ENCODE peak calls at places on chromosomes 6 and 20, in ten cellular contexts. U, A, D, N, I, L, M, R, B and F are unnamed samples.
A peak's percentile ranks its signal among the peaks of the same experiment; 100 is the strongest.

GRCh38 chr20:44468044-44468782 is 7.5 kb upstream of the TTPAL start:
- DNase-seq in A (no peak), B (no peak), N (no peak), U (no peak), L (no peak), I (no peak), M (no peak), R (no peak), D (no peak), F (no peak)

GRCh38 chr20:38110525-38111178 is 54.4 kb downstream of the TGM2 start:
- DNase-seq in A (no peak), I (no peak), R (no peak), U (no peak), N (no peak), L (no peak), B (peak; percentile 34), D (no peak), M (no peak), F (no peak)

GRCh38 chr20:17611540-17612286 is 41.8 kb downstream of the DSTN start:
- DNase-seq in N (peak; percentile 14), A (peak; percentile 73), L (no peak), D (no peak), M (peak; percentile 53), B (peak; percentile 61), R (no peak), I (peak; percentile 67), U (no peak), F (no peak)

GRCh38 chr20:45138451-45139300 is 14.4 kb upstream of the WFDC12 start:
- DNase-seq in B (peak; percentile 96), N (peak; percentile 44), I (peak; percentile 43), M (peak; percentile 88), A (peak; percentile 90), L (peak; percentile 21), D (peak; percentile 70), U (peak; percentile 4), R (peak; percentile 62), F (peak; percentile 22)

GRCh38 chr6:163572612-163573011 is 158.1 kb downstream of the QKI start:
- DNase-seq in M (no peak), U (peak; percentile 34), I (no peak), L (no peak), A (peak; percentile 53), N (no peak), D (no peak), B (peak; percentile 82), R (no peak), F (no peak)

GRCh38 chr6:93894521-93894920 is 475.2 kb upstream of the EPHA7 start:
- DNase-seq in B (no peak), L (no peak), U (no peak), I (peak; percentile 0), D (no peak), N (no peak), M (no peak), R (no peak), A (no peak), F (no peak)

GRCh38 chr6:52554684-52555280 is 22.1 kb downstream of the TRAM2 start:
- DNase-seq in B (no peak), M (no peak), L (no peak), I (peak; percentile 11), N (no peak), R (no peak), D (no peak), A (no peak), U (no peak), F (no peak)

GRCh38 chr20:24915892-24916291 is 33.2 kb upstream of the CST7 start:
- DNase-seq in U (no peak), I (no peak), R (no peak), D (no peak), M (no peak), B (no peak), A (no peak), N (no peak), L (no peak), F (no peak)

GRCh38 chr6:81614292-81614691 is 138.2 kb downstream of the TENT5A start:
- DNase-seq in D (no peak), U (peak; percentile 77), B (no peak), N (no peak), A (peak; percentile 3), M (peak; percentile 26), R (no peak), L (no peak), I (peak; percentile 42), F (no peak)

GRCh38 chr20:50855498-50856474 is 60.9 kb downstream of the BCAS4 start:
- DNase-seq in B (peak; percentile 93), I (peak; percentile 20), R (no peak), U (no peak), D (no peak), A (peak; percentile 66), M (no peak), N (no peak), L (no peak), F (no peak)

GRCh38 chr6:136466789-136467585 is 83.2 kb downstream of the MAP7 start:
- DNase-seq in U (no peak), A (no peak), D (no peak), M (no peak), I (no peak), B (no peak), N (no peak), L (no peak), R (no peak), F (no peak)

GRCh38 chr6:136463796-136464542 is 86.3 kb downstream of the MAP7 start:
- DNase-seq in A (no peak), M (no peak), D (peak; percentile 29), U (no peak), R (no peak), N (no peak), B (no peak), I (no peak), L (no peak), F (no peak)

GRCh38 chr6:136465766-136466303 is 84.4 kb downstream of the MAP7 start:
- DNase-seq in I (peak; percentile 43), U (no peak), D (no peak), L (no peak), R (no peak), N (no peak), B (no peak), M (no peak), A (no peak), F (no peak)

GRCh38 chr6:136468711-136469110 is 81.5 kb downstream of the MAP7 start:
- DNase-seq in B (no peak), D (no peak), L (no peak), R (no peak), A (no peak), N (no peak), M (no peak), U (no peak), I (no peak), F (no peak)

GRCh38 chr6:136464874-136465273 is 85.3 kb downstream of the MAP7 start:
- DNase-seq in B (no peak), M (no peak), L (no peak), N (no peak), A (no peak), I (no peak), U (no peak), R (no peak), D (no peak), F (no peak)
- H3K4me1 ChIP-seq in B (peaks cover 8% of the 10 kb centered on the region), M (no peaks in the 10 kb centered on the region), L (no peaks in the 10 kb centered on the region), N (no peaks in the 10 kb centered on the region), A (peaks cover 23% of the 10 kb centered on the region), I (no peaks in the 10 kb centered on the region), U (no peaks in the 10 kb centered on the region), R (peaks cover 8% of the 10 kb centered on the region), D (peaks cover 4% of the 10 kb centered on the region), F (no peaks in the 10 kb centered on the region)

GRCh38 chr6:159043986-159044385 is 805 bp downstream of the TAGAP start:
- DNase-seq in D (peak; percentile 51), B (no peak), N (peak; percentile 43), R (no peak), U (no peak), M (no peak), L (no peak), A (no peak), I (no peak), F (no peak)
- H3K4me3 ChIP-seq in D (peak overlapping the region; percentile 37), B (no peak overlapping the region), N (peak overlapping the region; percentile 95), R (peak overlapping the region; percentile 50), U (no peak overlapping the region), M (peak overlapping the region; percentile 15), L (peak overlapping the region; percentile 89), A (no peak overlapping the region), I (no peak overlapping the region), F (peak overlapping the region; percentile 48)

GRCh38 chr6:42507901-42508300 is 55.9 kb upstream of the UBR2 start:
- DNase-seq in A (no peak), B (no peak), D (no peak), N (no peak), I (peak; percentile 63), M (no peak), U (no peak), R (no peak), L (no peak), F (no peak)
- H3K4me1 ChIP-seq in A (no peaks in the 10 kb centered on the region), B (no peaks in the 10 kb centered on the region), D (no peaks in the 10 kb centered on the region), N (peaks cover 14% of the 10 kb centered on the region), I (peaks cover 32% of the 10 kb centered on the region), M (no peaks in the 10 kb centered on the region), U (peaks cover 3% of the 10 kb centered on the region), R (no peaks in the 10 kb centered on the region), L (no peaks in the 10 kb centered on the region), F (no peaks in the 10 kb centered on the region)

GRCh38 chr20:63966944-63967322 is 2.8 kb downstream of the ZNF512B start:
- DNase-seq in R (no peak), M (no peak), I (no peak), A (no peak), L (no peak), D (no peak), U (no peak), B (no peak), N (no peak), F (no peak)

GRCh38 chr20:63968928-63969760 is 586 bp downstream of the ZNF512B start:
- DNase-seq in M (peak; percentile 25), I (peak; percentile 50), A (peak; percentile 59), N (no peak), R (no peak), D (no peak), B (peak; percentile 73), U (no peak), L (peak; percentile 34), F (no peak)

GRCh38 chr20:63969851-63970713 is at the start of gene ZNF512B:
- DNase-seq in N (peak; percentile 64), I (peak; percentile 76), B (peak; percentile 83), L (peak; percentile 48), M (peak; percentile 59), U (no peak), R (peak; percentile 67), D (no peak), A (peak; percentile 87), F (peak; percentile 79)

GRCh38 chr20:63967330-63968135 is 2.2 kb downstream of the ZNF512B start:
- DNase-seq in I (no peak), M (peak; percentile 8), U (no peak), A (no peak), B (no peak), N (no peak), L (no peak), R (no peak), D (no peak), F (peak; percentile 45)

DNA sequence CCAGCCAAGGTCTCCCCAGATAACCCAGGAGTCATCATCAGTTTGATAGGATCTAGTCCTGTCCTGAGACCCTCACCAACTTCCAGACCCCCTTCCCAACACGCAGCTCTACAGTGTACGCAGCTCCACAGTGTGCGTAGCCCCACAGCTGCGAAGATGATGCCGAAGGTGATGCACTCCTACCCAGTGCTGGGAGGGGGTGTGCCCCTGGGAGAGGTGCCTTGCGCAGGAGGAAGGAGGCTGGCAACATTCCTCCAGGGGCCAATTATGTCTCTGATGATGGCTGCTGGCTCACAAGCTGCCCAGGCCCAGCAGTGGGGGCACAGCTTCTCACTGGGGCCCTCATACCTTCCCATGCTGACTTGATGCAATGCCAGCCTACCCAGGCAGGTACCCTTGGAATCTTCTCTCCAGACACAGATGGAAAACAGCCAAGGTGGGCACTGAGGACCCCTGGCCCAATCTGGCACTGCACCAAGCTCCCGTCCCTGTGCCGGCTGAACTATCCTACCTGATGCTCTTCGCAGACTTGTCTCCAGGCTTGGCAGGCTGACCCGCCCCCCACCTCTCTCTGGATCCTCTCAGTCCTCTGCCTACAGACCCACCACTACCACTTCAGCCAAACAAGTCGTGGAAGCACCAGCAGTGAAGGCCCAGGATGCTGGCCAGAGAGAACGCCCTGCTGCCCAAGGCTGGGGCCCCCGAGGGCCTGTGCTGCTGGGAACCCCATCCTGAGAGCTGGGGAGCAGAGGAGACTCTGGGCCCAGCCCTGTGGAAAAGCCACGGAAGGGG is 1.4 kb downstream of the ZNF512B start:
- DNase-seq in R (no peak), N (no peak), A (no peak), L (no peak), B (peak; percentile 47), I (no peak), U (no peak), D (no peak), M (peak; percentile 7), F (no peak)
- H3K4me3 ChIP-seq in R (peak overlapping the region; percentile 54), N (peak overlapping the region; percentile 72), A (peak overlapping the region; percentile 78), L (peak overlapping the region; percentile 71), B (peak overlapping the region; percentile 86), I (peak overlapping the region; percentile 83), U (peak overlapping the region; percentile 57), D (peak overlapping the region; percentile 75), M (no peak overlapping the region), F (no peak overlapping the region)